ENCODE peak calls at places on chromosomes 3 and 15, in six cellular contexts. One of them, this sample, is unnamed. For H3K4me1, the result is how much of the 10 kb centered on the place peaks cover.

GRCh38 chr3:37324752-37325407 is 150.5 kb upstream of the LRRFIP2 start:
- DNase-seq in IMR-90: peak
- DNase-seq in heart left ventricle: no peak
- DNase-seq in A549: no peak
- DNase-seq in uterus: no peak
- DNase-seq in vagina: no peak
- DNase-seq in this sample: peak

GRCh38 chr3:123151251-123151705 is 50.5 kb upstream of the SEC22A start:
- DNase-seq in uterus: no peak
- DNase-seq in IMR-90: no peak
- DNase-seq in A549: no peak
- DNase-seq in heart left ventricle: no peak
- DNase-seq in vagina: peak
- DNase-seq in this sample: no peak

GRCh38 chr3:182294256-182294655 is 499.0 kb upstream of the ATP11B start:
- DNase-seq in vagina: no peak
- DNase-seq in IMR-90: no peak
- DNase-seq in uterus: no peak
- DNase-seq in A549: no peak
- DNase-seq in heart left ventricle: no peak
- DNase-seq in this sample: no peak

GRCh38 chr15:47720555-47720954 is 3.2 kb downstream of the SEMA6D start:
- DNase-seq in vagina: no peak
- DNase-seq in A549: no peak
- DNase-seq in heart left ventricle: no peak
- DNase-seq in uterus: no peak
- DNase-seq in IMR-90: peak
- DNase-seq in this sample: no peak

GRCh38 chr15:74123131-74123429 is 7.3 kb upstream of the ISLR2 start:
- DNase-seq in heart left ventricle: no peak
- DNase-seq in IMR-90: no peak
- DNase-seq in A549: no peak
- DNase-seq in vagina: peak
- DNase-seq in uterus: no peak
- DNase-seq in this sample: no peak

GRCh38 chr15:56366211-56366610 is 985 bp downstream of the TEX9 start:
- DNase-seq in heart left ventricle: no peak
- DNase-seq in A549: no peak
- DNase-seq in IMR-90: no peak
- DNase-seq in vagina: no peak
- DNase-seq in uterus: no peak
- DNase-seq in this sample: no peak

GRCh38 chr3:73422556-73422955 is 202.2 kb downstream of the PDZRN3 start:
- DNase-seq in heart left ventricle: no peak
- DNase-seq in vagina: peak
- DNase-seq in A549: no peak
- DNase-seq in IMR-90: no peak
- DNase-seq in uterus: peak
- DNase-seq in this sample: no peak

GRCh38 chr3:63753567-63753966 is 65.5 kb upstream of the C3orf49 start:
- DNase-seq in vagina: no peak
- DNase-seq in A549: no peak
- DNase-seq in heart left ventricle: no peak
- DNase-seq in uterus: no peak
- DNase-seq in IMR-90: peak
- DNase-seq in this sample: no peak

GRCh38 chr3:193593666-193594025 is 638 bp downstream of the OPA1 start:
- DNase-seq in uterus: no peak
- DNase-seq in heart left ventricle: no peak
- DNase-seq in A549: peak
- DNase-seq in IMR-90: peak
- DNase-seq in vagina: no peak
- DNase-seq in this sample: no peak

GRCh38 chr3:103614719-103615118 is 1179.9 kb downstream of the ZPLD1 start:
- DNase-seq in uterus: no peak
- DNase-seq in vagina: no peak
- DNase-seq in heart left ventricle: no peak
- DNase-seq in IMR-90: no peak
- DNase-seq in A549: no peak
- DNase-seq in this sample: no peak

GRCh38 chr15:73936588-73937312 is 10.5 kb downstream of the LOXL1 start:
- DNase-seq in uterus: no peak
- DNase-seq in IMR-90: no peak
- DNase-seq in vagina: no peak
- DNase-seq in A549: no peak
- DNase-seq in heart left ventricle: peak
- DNase-seq in this sample: no peak

GRCh38 chr3:47159820-47160219 is 4.1 kb downstream of the SETD2 start:
- DNase-seq in vagina: no peak
- DNase-seq in A549: no peak
- DNase-seq in heart left ventricle: no peak
- DNase-seq in uterus: no peak
- DNase-seq in IMR-90: no peak
- DNase-seq in this sample: no peak

GRCh38 chr3:189833996-189834395 is 202.8 kb downstream of the TP63 start:
- DNase-seq in A549: no peak
- DNase-seq in uterus: no peak
- DNase-seq in vagina: peak
- DNase-seq in IMR-90: no peak
- DNase-seq in heart left ventricle: no peak
- DNase-seq in this sample: no peak

GRCh38 chr3:59737209-59737608 is 687.4 kb upstream of the CFAP20DC start:
- DNase-seq in A549: no peak
- DNase-seq in IMR-90: no peak
- DNase-seq in heart left ventricle: no peak
- DNase-seq in uterus: no peak
- DNase-seq in vagina: no peak
- DNase-seq in this sample: no peak

GRCh38 chr3:185207931-185208746 is 45.7 kb downstream of the EHHADH start:
- DNase-seq in IMR-90: peak
- DNase-seq in uterus: no peak
- DNase-seq in vagina: no peak
- DNase-seq in heart left ventricle: no peak
- DNase-seq in A549: no peak
- DNase-seq in this sample: no peak

GRCh38 chr15:72796210-72796514 is 12.6 kb upstream of the ADPGK start:
- DNase-seq in A549: peak
- DNase-seq in uterus: no peak
- DNase-seq in heart left ventricle: no peak
- DNase-seq in vagina: no peak
- DNase-seq in IMR-90: no peak
- DNase-seq in this sample: no peak

GRCh38 chr3:130850044-130850797 is 43.7 kb upstream of the ATP2C1 start:
- DNase-seq in IMR-90: peak
- DNase-seq in heart left ventricle: peak
- DNase-seq in uterus: no peak
- DNase-seq in A549: no peak
- DNase-seq in vagina: no peak
- DNase-seq in this sample: no peak

GRCh38 chr3:12442654-12443501 is 41.4 kb upstream of the TSEN2 start:
- DNase-seq in uterus: no peak
- DNase-seq in heart left ventricle: peak
- DNase-seq in IMR-90: peak
- DNase-seq in vagina: no peak
- DNase-seq in A549: no peak
- DNase-seq in this sample: no peak

GRCh38 chr3:16124636-16125035 is 49.8 kb upstream of the GALNT15 start:
- DNase-seq in A549: no peak
- DNase-seq in IMR-90: peak
- DNase-seq in vagina: no peak
- DNase-seq in uterus: no peak
- DNase-seq in heart left ventricle: no peak
- DNase-seq in this sample: no peak

GRCh38 chr3:98185180-98185579 is 18.7 kb downstream of the OR5H15 start:
- DNase-seq in IMR-90: no peak
- DNase-seq in vagina: no peak
- DNase-seq in heart left ventricle: no peak
- DNase-seq in uterus: no peak
- DNase-seq in A549: no peak
- DNase-seq in this sample: no peak

GRCh38 chr3:54008099-54008498 is 114.3 kb upstream of the CACNA2D3 start:
- DNase-seq in IMR-90: no peak
- DNase-seq in vagina: no peak
- DNase-seq in A549: no peak
- DNase-seq in heart left ventricle: no peak
- DNase-seq in uterus: no peak
- DNase-seq in this sample: no peak

GRCh38 chr3:52315977-52316764 is at the start of gene DNAH1:
- DNase-seq in uterus: no peak
- DNase-seq in IMR-90: no peak
- DNase-seq in A549: no peak
- DNase-seq in vagina: no peak
- DNase-seq in heart left ventricle: no peak
- DNase-seq in this sample: no peak

GRCh38 chr3:136543385-136543784 is 208.8 kb downstream of the STAG1 start:
- DNase-seq in IMR-90: peak
- DNase-seq in A549: no peak
- DNase-seq in uterus: no peak
- DNase-seq in vagina: no peak
- DNase-seq in heart left ventricle: no peak
- DNase-seq in this sample: no peak

GRCh38 chr3:171812811-171813210 is 2.5 kb upstream of the PLD1 start:
- DNase-seq in A549: no peak
- DNase-seq in heart left ventricle: no peak
- DNase-seq in IMR-90: no peak
- DNase-seq in vagina: no peak
- DNase-seq in uterus: no peak
- DNase-seq in this sample: no peak
- H3K4me1 ChIP-seq in A549: under half
- H3K4me1 ChIP-seq in heart left ventricle: under half
- H3K4me1 ChIP-seq in IMR-90: under half
- H3K4me1 ChIP-seq in vagina: under half
- H3K4me1 ChIP-seq in uterus: under half
- H3K4me1 ChIP-seq in this sample: under half

DNA sequence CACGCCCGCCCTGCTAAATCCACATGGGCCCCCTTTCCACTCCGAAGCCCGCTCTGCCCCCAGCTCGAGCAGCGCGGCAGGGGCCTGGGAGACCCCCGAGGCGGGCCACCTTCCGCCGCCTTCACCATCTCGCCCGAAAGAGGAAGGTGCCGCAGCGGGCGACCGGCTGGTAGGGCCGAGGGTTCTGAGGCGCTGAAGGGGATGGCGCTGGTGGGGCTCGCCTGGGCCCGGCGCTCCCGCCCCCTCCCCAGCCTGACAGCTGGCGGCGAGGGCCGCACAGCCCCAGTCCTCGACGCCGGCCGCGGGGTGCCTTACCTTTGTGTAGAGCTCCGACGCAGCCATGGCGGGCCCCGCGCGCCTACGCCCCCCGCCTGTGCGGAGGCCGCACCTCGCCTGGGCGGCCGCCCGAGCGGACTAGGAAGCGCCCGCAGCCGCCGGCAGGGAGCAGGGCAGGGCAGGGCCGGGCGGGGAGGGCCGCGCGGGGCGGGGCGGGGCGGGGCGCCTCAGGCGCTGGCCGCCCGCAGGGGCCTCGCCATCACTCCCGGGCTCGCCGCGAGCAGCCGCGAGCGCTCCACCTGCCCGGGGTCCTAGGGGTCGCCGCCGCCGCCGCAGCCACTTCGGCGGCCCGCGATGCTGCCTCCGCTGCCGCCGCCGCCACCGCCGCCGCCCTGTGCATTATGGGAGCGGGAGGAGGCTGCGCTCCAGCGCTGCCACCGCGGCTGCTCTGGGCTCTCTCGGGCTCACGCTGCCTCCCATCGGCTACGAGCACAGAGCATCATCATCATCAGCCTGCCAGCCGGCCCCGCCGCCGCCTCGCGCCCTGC is at the start of gene MYO5A:
- DNase-seq in heart left ventricle: peak
- DNase-seq in vagina: no peak
- DNase-seq in uterus: peak
- DNase-seq in IMR-90: peak
- DNase-seq in A549: peak
- DNase-seq in this sample: peak
- TF ChIP-seq POLR2A in heart left ventricle: no peak
- TF ChIP-seq POLR2A in vagina: no peak
- TF ChIP-seq POLR2A in uterus: peak
- TF ChIP-seq POLR2A in IMR-90: peak
- TF ChIP-seq POLR2A in A549: peak
- TF ChIP-seq POLR2A in this sample: peak

DNA sequence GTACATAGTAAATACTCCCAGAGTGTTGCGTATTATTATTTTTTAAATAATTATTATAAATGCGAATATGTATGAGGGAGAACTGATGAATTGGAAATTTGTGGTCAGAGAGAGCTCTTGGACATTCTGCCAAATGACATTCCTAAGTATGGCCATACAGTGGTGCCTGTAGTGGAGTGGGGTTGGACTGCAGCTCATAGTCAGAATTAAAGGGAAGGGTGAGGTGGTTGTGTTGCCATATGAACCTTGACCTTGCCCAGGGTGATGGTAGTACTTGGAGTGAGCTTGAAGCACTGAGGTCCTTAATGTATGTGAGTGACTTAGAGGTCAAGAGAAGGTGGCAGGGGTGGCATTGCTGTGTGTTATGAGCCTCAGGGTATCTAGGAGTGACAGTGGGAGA is 26.1 kb downstream of the PDE8A start:
- DNase-seq in uterus: no peak
- DNase-seq in A549: no peak
- DNase-seq in heart left ventricle: no peak
- DNase-seq in vagina: no peak
- DNase-seq in IMR-90: no peak
- DNase-seq in this sample: no peak
- H3K4me1 ChIP-seq in uterus: under half
- H3K4me1 ChIP-seq in A549: half or more
- H3K4me1 ChIP-seq in heart left ventricle: under half
- H3K4me1 ChIP-seq in vagina: half or more
- H3K4me1 ChIP-seq in IMR-90: under half
- H3K4me1 ChIP-seq in this sample: under half

GRCh38 chr15:95737051-95737450 is 593.4 kb upstream of the NR2F2 start:
- DNase-seq in heart left ventricle: no peak
- DNase-seq in A549: no peak
- DNase-seq in IMR-90: no peak
- DNase-seq in uterus: no peak
- DNase-seq in vagina: no peak
- DNase-seq in this sample: no peak

GRCh38 chr15:95741830-95742229 is 588.7 kb upstream of the NR2F2 start:
- DNase-seq in IMR-90: no peak
- DNase-seq in uterus: no peak
- DNase-seq in A549: no peak
- DNase-seq in heart left ventricle: no peak
- DNase-seq in vagina: no peak
- DNase-seq in this sample: no peak

GRCh38 chr15:95742836-95743235 is 587.7 kb upstream of the NR2F2 start:
- DNase-seq in heart left ventricle: peak
- DNase-seq in uterus: no peak
- DNase-seq in A549: no peak
- DNase-seq in IMR-90: no peak
- DNase-seq in vagina: no peak
- DNase-seq in this sample: peak

GRCh38 chr15:95742256-95742655 is 588.2 kb upstream of the NR2F2 start:
- DNase-seq in uterus: no peak
- DNase-seq in vagina: no peak
- DNase-seq in heart left ventricle: no peak
- DNase-seq in A549: no peak
- DNase-seq in IMR-90: no peak
- DNase-seq in this sample: no peak

DNA sequence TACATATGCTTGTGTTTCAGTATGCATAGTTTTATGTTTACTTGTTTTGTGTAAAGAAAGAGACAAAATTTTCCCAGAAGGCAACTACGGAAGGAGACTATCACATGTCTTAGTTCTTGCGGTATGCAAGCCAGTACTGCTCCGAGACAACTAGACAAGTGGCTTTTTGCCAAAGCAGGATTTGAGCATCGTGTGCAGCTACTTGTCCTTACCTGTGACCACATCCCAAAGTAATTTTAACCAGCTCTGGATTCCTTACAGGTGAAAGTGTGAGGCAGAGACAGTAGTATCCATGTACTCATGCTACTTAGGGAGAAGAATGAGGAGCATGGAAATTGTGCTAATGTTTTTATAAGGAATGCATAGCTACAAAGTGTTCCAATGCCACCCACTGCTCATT is 591.3 kb upstream of the NR2F2 start:
- DNase-seq in uterus: no peak
- DNase-seq in A549: no peak
- DNase-seq in vagina: no peak
- DNase-seq in heart left ventricle: no peak
- DNase-seq in IMR-90: no peak
- DNase-seq in this sample: no peak
- TF ChIP-seq POLR2A in uterus: no peak
- TF ChIP-seq POLR2A in A549: no peak
- TF ChIP-seq POLR2A in vagina: no peak
- TF ChIP-seq POLR2A in heart left ventricle: no peak
- TF ChIP-seq POLR2A in IMR-90: no peak
- TF ChIP-seq POLR2A in this sample: no peak

This sample was measured in thyroid gland.